ENCODE peak calls at places on chromosomes 7 and 10, in four cellular contexts. I is fibroblast of lung, P is Panc1, M is GM12864. H is an unnamed sample.

GRCh38 chr7:31958216-31958615 is 112.0 kb downstream of the PDE1C start:
- DNase-seq in P (no peak), I (peak; percentile 79), M (no peak), H (no peak)

GRCh38 chr7:7761340-7761973 is 43.0 kb upstream of the RPA3 start:
- DNase-seq in I (peak; percentile 83), M (no peak), P (peak; percentile 58), H (peak; percentile 25)

GRCh38 chr10:70494966-70495365 is 16.4 kb downstream of the PALD1 start:
- DNase-seq in P (no peak), I (no peak), M (no peak), H (no peak)

GRCh38 chr7:41696323-41696916 is 6.5 kb downstream of the INHBA start:
- DNase-seq in I (peak; percentile 91), M (no peak), P (no peak), H (no peak)

GRCh38 chr7:18590744-18591340 is 95.3 kb downstream of the HDAC9 start:
- DNase-seq in P (peak; percentile 45), M (no peak), I (peak; percentile 82), H (no peak)

GRCh38 chr10:106960812-106961211 is 203.7 kb downstream of the SORCS1 start:
- DNase-seq in I (no peak), M (no peak), P (no peak), H (no peak)

GRCh38 chr10:110067960-110068770 is 60.4 kb downstream of the ADD3 start:
- DNase-seq in P (no peak), M (peak; percentile 52), I (peak; percentile 45), H (no peak)

GRCh38 chr10:31836569-31837406 is 91.8 kb downstream of the ARHGAP12 start:
- DNase-seq in P (peak; percentile 13), M (peak; percentile 16), I (peak; percentile 63), H (peak; percentile 15)

GRCh38 chr10:110524864-110525242 is 27.1 kb downstream of the DUSP5 start:
- DNase-seq in I (no peak), P (no peak), M (no peak), H (no peak)

GRCh38 chr10:113922787-113923570 is 68.5 kb downstream of the NHLRC2 start:
- DNase-seq in P (no peak), M (no peak), I (no peak), H (no peak)

GRCh38 chr10:12643279-12643678 is 293.9 kb downstream of the CAMK1D start:
- DNase-seq in I (no peak), M (no peak), P (no peak), H (no peak)

GRCh38 chr7:95867309-95867708 is 95.0 kb downstream of the DYNC1I1 start:
- DNase-seq in I (no peak), M (peak; percentile 43), P (no peak), H (no peak)

GRCh38 chr10:106107711-106108110 is 1056.8 kb downstream of the SORCS1 start:
- DNase-seq in I (no peak), M (no peak), P (no peak), H (peak; percentile 70)

GRCh38 chr7:122694697-122695096 is 4.2 kb downstream of the RNF133 start:
- DNase-seq in M (no peak), P (no peak), I (no peak), H (no peak)

GRCh38 chr7:159023216-159023615 is 121.5 kb downstream of the VIPR2 start:
- DNase-seq in M (no peak), P (no peak), I (no peak), H (no peak)

GRCh38 chr10:100724531-100725027 is 20.8 kb upstream of the PAX2 start:
- DNase-seq in P (no peak), M (no peak), I (no peak), H (no peak)

GRCh38 chr7:27842094-27842493 is 102.1 kb downstream of the TAX1BP1 start:
- DNase-seq in M (no peak), I (no peak), P (no peak), H (peak; percentile 66)

GRCh38 chr10:32961892-32962369 is 3.9 kb upstream of the ITGB1 start:
- DNase-seq in P (no peak), M (no peak), I (peak; percentile 90), H (no peak)

GRCh38 chr7:158695726-158696452 is 8.7 kb downstream of the NCAPG2 start:
- DNase-seq in M (peak; percentile 15), P (no peak), I (peak; percentile 90), H (no peak)

GRCh38 chr10:72318383-72319262 is 36.1 kb downstream of the DNAJB12 start:
- DNase-seq in P (no peak), I (no peak), M (no peak), H (no peak)

GRCh38 chr10:72316386-72316700 is 38.4 kb downstream of the DNAJB12 start:
- DNase-seq in P (no peak), I (no peak), M (no peak), H (no peak)

GRCh38 chr10:72315054-72315453 is 39.7 kb downstream of the DNAJB12 start:
- DNase-seq in I (no peak), P (no peak), M (no peak), H (no peak)

GRCh38 chr10:72315611-72316385 is 38.9 kb downstream of the DNAJB12 start:
- DNase-seq in I (peak; percentile 93), P (no peak), M (no peak), H (peak; percentile 89)

DNA sequence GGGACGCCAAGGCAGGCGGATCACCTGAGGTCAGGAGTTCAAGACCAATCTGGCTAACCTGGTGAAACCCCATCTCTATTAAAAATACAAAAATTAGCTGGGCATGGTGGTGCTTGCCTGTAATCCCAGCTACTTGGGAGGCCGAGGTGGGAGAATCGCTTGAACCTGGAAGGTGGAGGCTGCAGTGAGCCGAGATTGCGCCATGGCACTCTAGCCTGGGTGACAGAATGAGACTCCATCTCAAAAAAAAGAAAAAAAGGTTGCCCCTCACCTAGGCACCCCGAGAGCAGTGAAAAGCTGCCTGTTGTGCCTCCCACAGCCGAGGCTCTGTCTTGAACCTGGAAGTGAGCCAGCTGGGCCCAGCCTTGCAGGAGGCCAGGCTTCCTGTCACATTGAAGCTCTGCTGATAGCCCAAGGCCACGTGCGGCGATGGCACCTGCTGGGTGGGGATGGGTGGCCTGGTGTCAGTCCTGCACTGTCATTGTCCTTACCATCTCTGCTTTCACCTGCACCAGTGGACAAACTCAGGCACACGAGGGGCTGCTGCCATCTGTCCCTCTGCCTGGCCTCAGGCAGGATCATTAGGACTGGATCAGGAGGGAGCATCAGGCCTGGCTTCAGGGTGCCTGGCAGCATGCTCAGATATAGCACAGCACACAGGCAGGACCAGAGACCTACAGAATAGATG is 37.8 kb downstream of the DNAJB12 start:
- DNase-seq in P (no peak), M (no peak), I (no peak), H (no peak)
- TF ChIP-seq CTCF in P (no peak), M (no peak), I (no peak), H (no peak)

GRCh38 chr10:4051408-4052151 is 266.6 kb upstream of the KLF6 start:
- DNase-seq in I (peak; percentile 57), M (no peak), P (no peak), H (no peak)
- H3K4me3 ChIP-seq in I (peak overlapping the region; percentile 45), M (peak overlapping the region; percentile 43), P (no peak overlapping the region), H (no peak overlapping the region)

GRCh38 chr10:133087045-133087678 is 562 bp upstream of the ADGRA1 start:
- DNase-seq in I (no peak), M (no peak), P (no peak), H (no peak)
- TF ChIP-seq CTCF in I (no peak), M (no peak), P (no peak), H (no peak)

GRCh38 chr10:124732931-124733536 is 11.1 kb downstream of the FAM53B start:
- DNase-seq in M (peak; percentile 76), I (no peak), P (no peak), H (no peak)
- H3K4me3 ChIP-seq in M (peak overlapping the region; percentile 43), I (no peak overlapping the region), P (no peak overlapping the region), H (no peak overlapping the region)

H was measured in retinal pigment epithelial cell.